ENCODE peak calls at places on chromosomes 7 and 10, in seven cellular contexts. I is cardiac fibroblast, P is PC-3, N is endothelial cell of umbilical vein, K is tibial nerve, J is astrocyte of the cerebellum, Z is mucosa of descending colon. E is an unnamed sample.

GRCh38 chr10:95907454-95908253 is at the start of gene CC2D2B:
- DNase-seq in I (peak), P (peak), N (peak), K (peak), J (peak), Z (peak), E (peak)

GRCh38 chr10:84845628-84846261 is 517.4 kb downstream of the CCSER2 start:
- DNase-seq in I (no peak), P (peak), N (no peak), K (no peak), J (no peak), Z (no peak), E (no peak)

GRCh38 chr10:49571419-49571818 is 32.5 kb upstream of the ERCC6 start:
- DNase-seq in I (no peak), P (peak), N (no peak), K (no peak), J (no peak), Z (no peak), E (no peak)

GRCh38 chr7:151694828-151695580 is 175.3 kb upstream of the RHEB start:
- DNase-seq in I (no peak), P (peak), N (no peak), K (no peak), J (no peak), Z (peak), E (no peak)

GRCh38 chr10:58254644-58255043 is 13.1 kb downstream of the IPMK start:
- DNase-seq in I (no peak), P (no peak), N (no peak), K (no peak), J (no peak), Z (no peak), E (no peak)

GRCh38 chr7:46759711-46760480 is 822.0 kb downstream of the TNS3 start:
- DNase-seq in I (peak), P (peak), N (peak), K (no peak), J (no peak), Z (no peak), E (no peak)

GRCh38 chr10:105291571-105291970 is 650.5 kb downstream of the SORCS3 start:
- DNase-seq in I (no peak), P (no peak), N (no peak), K (no peak), J (no peak), Z (no peak), E (no peak)

GRCh38 chr7:47273088-47273487 is 308.8 kb downstream of the TNS3 start:
- DNase-seq in I (no peak), P (no peak), N (no peak), K (no peak), J (no peak), Z (no peak), E (no peak)

GRCh38 chr10:93818086-93818485 is 60.4 kb downstream of the LGI1 start:
- DNase-seq in I (no peak), P (no peak), N (no peak), K (no peak), J (no peak), Z (no peak), E (no peak)

GRCh38 chr7:114879554-114879953 is 42.3 kb upstream of the MDFIC start:
- DNase-seq in I (peak), P (no peak), N (no peak), K (no peak), J (peak), Z (no peak), E (peak)

GRCh38 chr10:670990-671389 is 18.5 kb downstream of the DIP2C start:
- DNase-seq in I (no peak), P (no peak), N (no peak), K (no peak), J (no peak), Z (no peak), E (no peak)

GRCh38 chr10:4902571-4903011 is 60.6 kb upstream of the AKR1C1 start:
- DNase-seq in I (peak), P (no peak), N (peak), K (no peak), J (no peak), Z (no peak), E (no peak)

GRCh38 chr7:29040570-29040906 is 82.4 kb upstream of the TRIL start:
- DNase-seq in I (no peak), P (no peak), N (peak), K (no peak), J (no peak), Z (no peak), E (no peak)

GRCh38 chr10:112631501-112632410 is 184.7 kb downstream of the VTI1A start:
- DNase-seq in I (peak), P (no peak), N (no peak), K (no peak), J (no peak), Z (no peak), E (no peak)

GRCh38 chr10:43943119-43943824 is 294.6 kb upstream of the ZNF32 start:
- DNase-seq in I (no peak), P (no peak), N (no peak), K (no peak), J (no peak), Z (no peak), E (no peak)

GRCh38 chr10:49217645-49218044 is 29.5 kb upstream of the TMEM273 start:
- DNase-seq in I (no peak), P (no peak), N (no peak), K (no peak), J (no peak), Z (no peak), E (no peak)

GRCh38 chr10:70729763-70730357 is 55.3 kb downstream of the TBATA start:
- DNase-seq in I (peak), P (no peak), N (no peak), K (no peak), J (no peak), Z (peak), E (no peak)

GRCh38 chr7:37234928-37235327 is 213.7 kb downstream of the ELMO1 start:
- DNase-seq in I (peak), P (peak), N (peak), K (no peak), J (no peak), Z (no peak), E (no peak)

GRCh38 chr7:134941947-134942346 is 44.4 kb upstream of the AGBL3 start:
- DNase-seq in I (no peak), P (no peak), N (no peak), K (no peak), J (no peak), Z (no peak), E (no peak)

GRCh38 chr7:104627516-104627915 is 299.1 kb downstream of the LHFPL3 start:
- DNase-seq in I (peak), P (peak), N (peak), K (no peak), J (peak), Z (no peak), E (no peak)

GRCh38 chr7:71132521-71133231 is 732 bp downstream of the GALNT17 start:
- DNase-seq in I (no peak), P (no peak), N (no peak), K (no peak), J (no peak), Z (no peak), E (no peak)

GRCh38 chr7:4479367-4480039 is 202.6 kb upstream of the FOXK1 start:
- DNase-seq in I (peak), P (peak), N (peak), K (no peak), J (peak), Z (no peak), E (peak)

GRCh38 chr10:45438457-45439090 is 64.6 kb downstream of the ALOX5 start:
- DNase-seq in I (no peak), P (no peak), N (no peak), K (no peak), J (no peak), Z (no peak), E (no peak)

GRCh38 chr7:148962823-148963582 is 65.3 kb downstream of the PDIA4 start:
- DNase-seq in I (peak), P (peak), N (peak), K (peak), J (no peak), Z (peak), E (no peak)

GRCh38 chr7:92836489-92837213 is at the start of gene CDK6:
- DNase-seq in I (peak), P (peak), N (peak), K (no peak), J (no peak), Z (peak), E (peak)

GRCh38 chr7:43621729-43622448 is 39.0 kb downstream of the STK17A start:
- DNase-seq in I (peak), P (no peak), N (peak), K (no peak), J (no peak), Z (no peak), E (no peak)

GRCh38 chr10:4501306-4501705 is 324.7 kb upstream of the AKR1E2 start:
- DNase-seq in I (no peak), P (no peak), N (peak), K (no peak), J (no peak), Z (no peak), E (no peak)

GRCh38 chr10:78739411-78740053 is 329.2 kb upstream of the ZMIZ1 start:
- DNase-seq in I (no peak), P (no peak), N (no peak), K (no peak), J (no peak), Z (no peak), E (no peak)

GRCh38 chr10:58813573-58813972 is 300.9 kb downstream of the BICC1 start:
- DNase-seq in I (no peak), P (peak), N (no peak), K (no peak), J (no peak), Z (no peak), E (no peak)

GRCh38 chr10:91632671-91633550 is at the start of gene PPP1R3C:
- DNase-seq in I (peak), P (no peak), N (peak), K (peak), J (no peak), Z (peak), E (peak)

GRCh38 chr10:88994034-88994433 is 3.4 kb downstream of the FAS start:
- DNase-seq in I (peak), P (no peak), N (no peak), K (no peak), J (no peak), Z (no peak), E (no peak)

GRCh38 chr7:74312418-74313021 is 23.3 kb downstream of the CLIP2 start:
- DNase-seq in I (no peak), P (peak), N (no peak), K (no peak), J (no peak), Z (no peak), E (no peak)

GRCh38 chr10:28381903-28382347 is 79.1 kb upstream of the MPP7 start:
- DNase-seq in I (peak), P (peak), N (peak), K (peak), J (peak), Z (peak), E (peak)

GRCh38 chr10:124388823-124389612 is 29.7 kb downstream of the OAT start:
- DNase-seq in I (peak), P (peak), N (peak), K (peak), J (peak), Z (peak), E (peak)

GRCh38 chr10:124387078-124387874 is 31.4 kb downstream of the OAT start:
- DNase-seq in I (no peak), P (no peak), N (no peak), K (no peak), J (no peak), Z (no peak), E (no peak)

GRCh38 chr10:124386186-124387077 is 32.3 kb downstream of the OAT start:
- DNase-seq in I (no peak), P (no peak), N (no peak), K (no peak), J (no peak), Z (no peak), E (no peak)

GRCh38 chr10:124389613-124390361 is 28.9 kb downstream of the OAT start:
- DNase-seq in I (no peak), P (no peak), N (no peak), K (no peak), J (no peak), Z (no peak), E (no peak)

GRCh38 chr10:124388476-124388822 is 30.3 kb downstream of the OAT start:
- DNase-seq in I (no peak), P (no peak), N (no peak), K (no peak), J (no peak), Z (no peak), E (no peak)
- H3K4me3 ChIP-seq in I (no peak), P (peak), N (no peak), K (peak), J (peak), Z (no peak), E (peak)

GRCh38 chr10:66513504-66513903 is 412.3 kb upstream of the LRRTM3 start:
- DNase-seq in I (no peak), P (no peak), N (no peak), K (no peak), J (no peak), Z (no peak), E (no peak)
- TF ChIP-seq CTCF in I (no peak), P (no peak), N (no peak), K (no peak), J (no peak), Z (no peak), E (no peak)

DNA sequence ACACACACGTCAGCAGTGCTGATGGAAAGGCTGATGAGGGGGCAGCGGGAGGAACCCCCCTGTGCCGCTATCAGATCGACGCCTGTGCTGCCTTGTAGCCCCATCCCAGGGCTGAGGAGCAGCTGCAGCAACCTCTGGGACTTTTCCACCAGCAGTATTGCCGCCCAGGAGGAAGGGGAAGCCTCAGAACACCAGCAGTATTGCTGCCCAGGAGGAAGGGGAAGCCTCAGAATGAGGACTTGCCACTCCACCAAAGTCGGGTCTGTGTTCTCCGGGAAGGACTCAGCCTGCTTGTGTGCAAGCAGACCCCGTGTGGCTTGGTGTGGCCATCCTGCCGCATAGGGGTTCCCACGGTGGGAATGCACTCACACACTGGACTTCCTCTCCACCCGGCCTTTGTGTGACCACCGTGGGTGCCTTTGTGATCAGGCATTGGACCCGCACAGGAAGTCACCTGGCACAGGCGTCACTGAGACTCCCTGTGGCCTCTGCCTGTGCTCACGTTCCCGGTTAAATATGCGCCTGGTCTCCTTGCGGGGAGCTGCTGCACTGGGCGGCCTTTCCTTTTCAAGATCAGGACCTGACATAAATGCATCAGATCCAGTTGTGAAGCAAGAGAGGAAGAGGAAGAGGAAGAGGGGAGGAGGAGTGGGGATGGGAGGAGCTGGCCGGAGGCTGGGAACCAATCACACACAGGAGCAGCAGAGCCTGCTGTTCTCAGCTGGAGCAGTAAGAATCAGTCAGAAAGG is 248.5 kb downstream of the DNAJB6 start:
- DNase-seq in I (no peak), P (no peak), N (no peak), K (no peak), J (no peak), Z (no peak), E (no peak)
- H3K4me3 ChIP-seq in I (no peak), P (no peak), N (no peak), K (no peak), J (no peak), Z (no peak), E (no peak)

DNA sequence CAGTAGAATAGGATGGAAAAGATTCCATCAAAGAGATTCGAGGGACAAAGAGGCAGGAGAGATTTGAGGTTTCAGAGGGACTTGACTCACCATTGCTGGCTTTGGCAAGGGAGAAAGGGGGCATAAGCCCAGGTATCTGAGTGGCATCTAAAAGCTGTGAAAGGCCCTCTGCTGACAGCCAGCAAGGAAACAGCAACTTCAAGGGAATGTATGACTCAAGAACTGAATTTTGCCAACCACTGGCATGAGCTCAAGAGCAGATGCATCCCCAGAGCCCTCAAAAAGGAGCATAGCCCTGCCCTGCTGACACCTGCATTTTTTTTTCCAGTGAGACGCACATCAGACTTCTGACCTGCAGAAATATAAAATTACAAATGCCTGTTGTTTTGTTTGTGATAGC is 19.6 kb upstream of the ADAM12 start:
- DNase-seq in I (peak), P (peak), N (no peak), K (no peak), J (no peak), Z (no peak), E (no peak)
- TF ChIP-seq CTCF in I (no peak), P (no peak), N (no peak), K (no peak), J (no peak), Z (no peak), E (no peak)

GRCh38 chr10:76779821-76780281 is 857.8 kb downstream of the KCNMA1 start:
- DNase-seq in I (no peak), P (no peak), N (no peak), K (no peak), J (no peak), Z (no peak), E (no peak)
- H3K4me3 ChIP-seq in I (no peak), P (no peak), N (no peak), K (no peak), J (no peak), Z (no peak), E (no peak)

GRCh38 chr7:42244828-42245227 is 7.8 kb upstream of the GLI3 start:
- DNase-seq in I (peak), P (peak), N (peak), K (no peak), J (no peak), Z (no peak), E (no peak)

GRCh38 chr7:42253316-42253715 is 16.3 kb upstream of the GLI3 start:
- DNase-seq in I (no peak), P (peak), N (no peak), K (no peak), J (no peak), Z (no peak), E (no peak)

GRCh38 chr7:42250411-42250810 is 13.4 kb upstream of the GLI3 start:
- DNase-seq in I (no peak), P (no peak), N (no peak), K (no peak), J (no peak), Z (no peak), E (no peak)

GRCh38 chr7:42247301-42247700 is 10.3 kb upstream of the GLI3 start:
- DNase-seq in I (peak), P (no peak), N (no peak), K (no peak), J (peak), Z (no peak), E (no peak)

GRCh38 chr7:42248579-42248978 is 11.6 kb upstream of the GLI3 start:
- DNase-seq in I (no peak), P (no peak), N (no peak), K (no peak), J (no peak), Z (no peak), E (no peak)
- TF ChIP-seq CTCF in I (no peak), P (no peak), N (no peak), K (no peak), J (no peak), Z (no peak), E (no peak)

GRCh38 chr10:129965940-129966339 is 1.9 kb upstream of the EBF3 start:
- DNase-seq in I (no peak), P (no peak), N (no peak), K (no peak), J (no peak), Z (no peak), E (no peak)
- H3K4me3 ChIP-seq in I (no peak), P (no peak), N (no peak), K (no peak), J (no peak), Z (no peak), E (no peak)

GRCh38 chr10:73246783-73247508 is at the start of gene DNAJC9:
- DNase-seq in I (peak), P (peak), N (peak), K (peak), J (peak), Z (peak), E (peak)
- TF ChIP-seq CTCF in I (no peak), P (peak), N (no peak), K (no peak), J (no peak), Z (peak), E (no peak)

DNA sequence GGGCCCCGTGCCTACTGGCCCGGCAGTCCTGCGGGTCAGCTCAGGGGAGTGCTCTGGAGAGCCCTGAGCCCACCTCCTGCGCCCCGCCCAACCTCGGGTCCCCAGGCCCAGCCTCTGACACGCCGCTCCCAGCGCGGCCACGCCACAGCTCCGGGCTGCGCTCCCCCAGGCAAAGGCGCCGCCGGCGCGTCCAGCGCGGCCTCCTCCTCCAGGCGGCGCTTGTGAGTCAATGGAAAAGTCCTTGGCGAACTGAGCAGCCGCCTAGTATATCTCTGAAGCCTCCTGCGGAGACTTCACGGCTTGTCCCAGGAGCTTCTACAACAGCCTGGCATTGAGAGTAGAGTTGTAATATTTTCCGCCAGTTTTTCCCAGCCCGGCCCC is 29.5 kb upstream of the BMS1 start:
- DNase-seq in I (peak), P (peak), N (peak), K (peak), J (peak), Z (peak), E (peak)
- H3K4me3 ChIP-seq in I (peak), P (peak), N (peak), K (peak), J (peak), Z (no peak), E (peak)

GRCh38 chr10:8445353-8445752 is 390.9 kb downstream of the GATA3 start:
- DNase-seq in I (no peak), P (no peak), N (no peak), K (no peak), J (no peak), Z (no peak), E (no peak)

GRCh38 chr10:8449909-8450308 is 395.4 kb downstream of the GATA3 start:
- DNase-seq in I (no peak), P (no peak), N (no peak), K (no peak), J (no peak), Z (no peak), E (no peak)

GRCh38 chr10:8439040-8439439 is 384.6 kb downstream of the GATA3 start:
- DNase-seq in I (no peak), P (no peak), N (no peak), K (no peak), J (no peak), Z (no peak), E (no peak)

DNA sequence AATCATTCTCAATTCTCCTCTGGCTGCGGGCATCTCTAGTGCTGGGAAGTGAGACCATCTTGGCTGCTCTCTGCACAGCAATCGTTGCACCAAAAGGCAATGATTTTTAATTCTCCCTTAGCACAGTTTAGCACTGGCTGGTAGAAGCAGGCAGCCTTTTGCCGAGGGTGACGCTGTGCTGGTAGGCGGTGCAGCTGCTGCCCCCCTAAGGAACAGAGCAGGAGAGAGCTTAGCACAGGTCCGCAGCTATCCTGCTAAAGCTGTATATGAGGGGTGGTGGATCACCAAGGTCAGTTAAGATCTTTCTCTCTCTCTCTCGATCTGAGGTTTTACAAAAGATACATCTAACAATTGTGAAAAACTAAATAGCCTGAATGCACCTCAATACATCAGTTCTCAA is 390.1 kb downstream of the GATA3 start:
- DNase-seq in I (peak), P (peak), N (no peak), K (no peak), J (no peak), Z (no peak), E (no peak)
- TF ChIP-seq CTCF in I (no peak), P (peak), N (no peak), K (no peak), J (no peak), Z (no peak), E (no peak)